ENCODE peak calls at places on chromosomes 4 and X, in seven cellular contexts. W is midbrain; G is GF-D8; X is EH; E is astrocyte; K is naive thymus-derived CD8-positive, alpha-beta T cell; R is HFF-Myc. U is an unnamed sample.

GRCh38 chrX:95762716-95763115 is 921.9 kb upstream of the DIAPH2 start:
- DNase-seq in W (no peak), G (no peak), X (no peak), E (no peak), K (no peak), R (no peak), U (no peak)

GRCh38 chrX:149469406-149469805 is 35.7 kb downstream of the IDS start:
- DNase-seq in W (no peak), G (no peak), X (no peak), E (no peak), K (no peak), R (no peak), U (no peak)

GRCh38 chr4:120692964-120693363 is 229.6 kb downstream of the PRDM5 start:
- DNase-seq in W (no peak), G (no peak), X (peak; percentile 83), E (peak; percentile 85), K (no peak), R (peak; percentile 77), U (peak; percentile 53)

GRCh38 chr4:114780205-114780604 is 181.6 kb downstream of the UGT8 start:
- DNase-seq in W (no peak), G (no peak), X (peak; percentile 18), E (peak; percentile 19), K (no peak), R (no peak), U (no peak)

GRCh38 chr4:88907478-88907877 is 149.5 kb downstream of the FAM13A start:
- DNase-seq in W (no peak), G (no peak), X (no peak), E (no peak), K (no peak), R (no peak), U (no peak)

GRCh38 chr4:2093265-2093664 is 34.1 kb downstream of the NAT8L start:
- DNase-seq in W (no peak), G (no peak), X (no peak), E (no peak), K (no peak), R (no peak), U (no peak)

GRCh38 chr4:16120720-16121119 is 36.9 kb upstream of the PROM1 start:
- DNase-seq in W (no peak), G (no peak), X (peak; percentile 19), E (no peak), K (no peak), R (no peak), U (no peak)

GRCh38 chrX:11666180-11666579 is 460 bp upstream of the ARHGAP6 start:
- DNase-seq in W (no peak), G (no peak), X (no peak), E (no peak), K (no peak), R (no peak), U (peak; percentile 73)

GRCh38 chr4:155402941-155403340 is 26.2 kb upstream of the MAP9 start:
- DNase-seq in W (no peak), G (no peak), X (no peak), E (no peak), K (no peak), R (no peak), U (peak; percentile 44)

GRCh38 chrX:30592846-30593245 is 15.3 kb upstream of the TASL start:
- DNase-seq in W (no peak), G (no peak), X (no peak), E (no peak), K (no peak), R (no peak), U (no peak)

GRCh38 chr4:121072080-121072835 is at the start of gene NDNF:
- DNase-seq in W (peak; percentile 61), G (no peak), X (peak; percentile 43), E (peak; percentile 37), K (no peak), R (no peak), U (peak; percentile 85)

GRCh38 chr4:37827030-37827705 is 682 bp downstream of the PGM2 start:
- DNase-seq in W (no peak), G (no peak), X (peak; percentile 59), E (peak; percentile 50), K (peak; percentile 3), R (no peak), U (peak; percentile 69)

GRCh38 chr4:38065181-38065580 is 105.0 kb downstream of the PTTG2 start:
- DNase-seq in W (no peak), G (no peak), X (no peak), E (no peak), K (no peak), R (no peak), U (no peak)

GRCh38 chr4:184649971-184650855 is 675 bp downstream of the PRIMPOL start:
- DNase-seq in W (peak; percentile 68), G (no peak), X (peak; percentile 55), E (peak; percentile 42), K (no peak), R (no peak), U (no peak)

GRCh38 chr4:107314156-107314555 is 278.0 kb upstream of the DKK2 start:
- DNase-seq in W (no peak), G (no peak), X (no peak), E (no peak), K (no peak), R (no peak), U (no peak)

GRCh38 chr4:55838356-55838755 is 15.1 kb upstream of the EXOC1 start:
- DNase-seq in W (no peak), G (no peak), X (peak; percentile 36), E (peak; percentile 38), K (no peak), R (no peak), U (no peak)

GRCh38 chr4:777520-778262 is 48.2 kb downstream of the CPLX1 start:
- DNase-seq in W (no peak), G (no peak), X (no peak), E (no peak), K (no peak), R (no peak), U (no peak)

GRCh38 chrX:107708762-107709161 is 66.8 kb downstream of the TSC22D3 start:
- DNase-seq in W (no peak), G (no peak), X (no peak), E (no peak), K (no peak), R (no peak), U (no peak)

GRCh38 chr4:110854021-110854678 is 231.3 kb upstream of the PITX2 start:
- DNase-seq in W (no peak), G (no peak), X (peak; percentile 93), E (peak; percentile 91), K (no peak), R (peak; percentile 64), U (peak; percentile 75)

GRCh38 chr4:53582194-53582593 is 9.1 kb downstream of the LNX1 start:
- DNase-seq in W (no peak), G (no peak), X (peak; percentile 52), E (no peak), K (no peak), R (no peak), U (no peak)

GRCh38 chr4:85565761-85566480 is 91.0 kb downstream of the ARHGAP24 start:
- DNase-seq in W (no peak), G (no peak), X (peak; percentile 52), E (peak; percentile 77), K (no peak), R (no peak), U (peak; percentile 32)

GRCh38 chr4:67052981-67053380 is 492.3 kb downstream of the CENPC start:
- DNase-seq in W (no peak), G (peak; percentile 65), X (no peak), E (no peak), K (no peak), R (no peak), U (no peak)

GRCh38 chr4:89119836-89120235 is 8.5 kb downstream of the TIGD2 start:
- DNase-seq in W (no peak), G (no peak), X (peak; percentile 55), E (peak; percentile 33), K (no peak), R (no peak), U (no peak)

GRCh38 chr4:1910643-1911042 is 39.5 kb downstream of the NSD2 start:
- DNase-seq in W (peak; percentile 57), G (no peak), X (peak; percentile 68), E (peak; percentile 26), K (no peak), R (no peak), U (peak; percentile 79)

GRCh38 chr4:84661191-84661944 is 78.4 kb downstream of the CDS1 start:
- DNase-seq in W (no peak), G (no peak), X (no peak), E (no peak), K (no peak), R (no peak), U (no peak)

GRCh38 chr4:110623710-110624015 is 786 bp upstream of the PITX2 start:
- DNase-seq in W (no peak), G (no peak), X (no peak), E (no peak), K (no peak), R (no peak), U (no peak)

GRCh38 chrX:334971-335757 is 16.6 kb upstream of the GTPBP6 start:
- DNase-seq in W (no peak), G (no peak), X (no peak), E (no peak), K (no peak), R (no peak), U (no peak)

GRCh38 chrX:155441097-155441496 is 17.3 kb downstream of the F8A3 start:
- DNase-seq in W (no peak), G (no peak), X (no peak), E (no peak), K (no peak), R (no peak), U (no peak)

GRCh38 chrX:70025464-70025863 is 24.3 kb downstream of the AWAT2 start:
- DNase-seq in W (no peak), G (no peak), X (peak; percentile 21), E (no peak), K (no peak), R (no peak), U (no peak)

GRCh38 chr4:140066031-140066930 is 87.7 kb downstream of the MAML3 start:
- DNase-seq in W (no peak), G (no peak), X (no peak), E (no peak), K (no peak), R (no peak), U (no peak)

GRCh38 chr4:84856468-84856867 is 110.0 kb downstream of the WDFY3 start:
- DNase-seq in W (no peak), G (no peak), X (no peak), E (no peak), K (no peak), R (no peak), U (no peak)

GRCh38 chrX:1453390-1453783 is 678 bp upstream of the ASMTL start:
- DNase-seq in W (no peak), G (no peak), X (no peak), E (no peak), K (no peak), R (no peak), U (no peak)

GRCh38 chrX:37786666-37787337 is 6.9 kb downstream of the CYBB start:
- DNase-seq in W (no peak), G (peak; percentile 3), X (no peak), E (no peak), K (no peak), R (no peak), U (no peak)

GRCh38 chr4:94831607-94832006 is 73.9 kb downstream of the BMPR1B start:
- DNase-seq in W (no peak), G (no peak), X (no peak), E (no peak), K (no peak), R (no peak), U (no peak)

GRCh38 chr4:121784401-121784800 is 16.7 kb upstream of the EXOSC9 start:
- DNase-seq in W (no peak), G (no peak), X (peak; percentile 77), E (peak; percentile 32), K (no peak), R (no peak), U (no peak)

GRCh38 chr4:180380733-180381132 is 1862.5 kb upstream of the TENM3 start:
- DNase-seq in W (no peak), G (no peak), X (no peak), E (peak; percentile 76), K (no peak), R (no peak), U (no peak)